ENCODE peak calls at places on chromosomes 13 and 19, in four cellular contexts. U, S, N and H are unnamed samples.

GRCh38 chr13:105338773-105339172 is 1196.7 kb downstream of the EFNB2 start:
- DNase-seq in U (no peak), S (no peak), N (no peak), H (no peak)

GRCh38 chr19:51980116-51980736 is 6.4 kb downstream of the ZNF350 start:
- DNase-seq in U (no peak), S (no peak), N (no peak), H (no peak)

GRCh38 chr13:110352735-110353134 is 45.7 kb downstream of the COL4A2 start:
- DNase-seq in U (no peak), S (no peak), N (no peak), H (no peak)

GRCh38 chr13:111531505-111531904 is 211.1 kb downstream of the TEX29 start:
- DNase-seq in U (no peak), S (no peak), N (peak; percentile 11), H (no peak)

GRCh38 chr19:12838182-12838890 is at the start of gene MAST1:
- DNase-seq in U (no peak), S (no peak), N (peak; percentile 86), H (peak; percentile 31)

GRCh38 chr13:94967183-94968039 is 255.1 kb upstream of the SOX21 start:
- DNase-seq in U (no peak), S (no peak), N (peak; percentile 56), H (no peak)

GRCh38 chr19:39998511-39998910 is 1.7 kb downstream of the ZNF546 start:
- DNase-seq in U (no peak), S (no peak), N (no peak), H (no peak)

GRCh38 chr13:109246001-109246400 is 540.4 kb downstream of the IRS2 start:
- DNase-seq in U (no peak), S (no peak), N (no peak), H (no peak)

GRCh38 chr13:33109319-33109718 is 93.1 kb downstream of the KL start:
- DNase-seq in U (no peak), S (no peak), N (no peak), H (no peak)

GRCh38 chr13:25217023-25217909 is 45.2 kb upstream of the AMER2 start:
- DNase-seq in U (no peak), S (no peak), N (no peak), H (no peak)

GRCh38 chr19:39246951-39247669 is 1.5 kb downstream of the IFNL4 start:
- DNase-seq in U (no peak), S (no peak), N (no peak), H (peak; percentile 14)